ENCODE peak calls at places on chromosome 17, in six cellular contexts. S is GM13976, X is neural progenitor cell, B is neural crest cell, I is nephron progenitor cell, Y is progenitor cell of endocrine pancreas. M is an unnamed sample.

GRCh38 chr17:39867084-39867890 is 715 bp upstream of the ZPBP2 start:
- DNase-seq in S (peak; percentile 76), X (no peak), B (no peak), I (no peak), Y (no peak), M (peak; percentile 97)

GRCh38 chr17:16953841-16954240 is 18.1 kb downstream of the TNFRSF13B start:
- DNase-seq in S (no peak), X (no peak), B (no peak), I (no peak), Y (no peak), M (no peak)

GRCh38 chr17:43946766-43947165 is 4.5 kb upstream of the PPY start:
- DNase-seq in S (no peak), X (no peak), B (no peak), I (no peak), Y (no peak), M (no peak)

GRCh38 chr17:7191571-7192270 is 12.6 kb upstream of the ASGR1 start:
- DNase-seq in S (peak; percentile 74), X (peak; percentile 86), B (peak; percentile 48), I (peak; percentile 67), Y (no peak), M (no peak)

GRCh38 chr17:2703181-2703580 is 8.4 kb downstream of the CLUH start:
- DNase-seq in S (no peak), X (no peak), B (no peak), I (no peak), Y (no peak), M (no peak)

GRCh38 chr17:41455236-41455635 is 11.9 kb downstream of the KRT32 start:
- DNase-seq in S (no peak), X (no peak), B (no peak), I (no peak), Y (no peak), M (no peak)

GRCh38 chr17:14038206-14038605 is 31.1 kb upstream of the COX10 start:
- DNase-seq in S (no peak), X (no peak), B (no peak), I (no peak), Y (no peak), M (no peak)

GRCh38 chr17:6868579-6868978 is 37.0 kb upstream of the TEKT1 start:
- DNase-seq in S (no peak), X (no peak), B (no peak), I (no peak), Y (no peak), M (no peak)

GRCh38 chr17:13030459-13031305 is 12.9 kb upstream of the ELAC2 start:
- DNase-seq in S (peak; percentile 47), X (peak; percentile 63), B (peak; percentile 69), I (peak; percentile 59), Y (peak; percentile 45), M (peak; percentile 7)

GRCh38 chr17:7394452-7395191 is at the start of gene PLSCR3:
- DNase-seq in S (peak; percentile 97), X (peak; percentile 94), B (peak; percentile 81), I (peak; percentile 90), Y (peak; percentile 72), M (peak; percentile 40)

GRCh38 chr17:79020631-79021301 is 3.2 kb upstream of the C1QTNF1 start:
- DNase-seq in S (no peak), X (no peak), B (no peak), I (no peak), Y (no peak), M (no peak)

GRCh38 chr17:17140590-17140980 is 65.5 kb downstream of the PLD6 start:
- DNase-seq in S (no peak), X (no peak), B (no peak), I (no peak), Y (no peak), M (no peak)

GRCh38 chr17:29195465-29196081 is 15.4 kb upstream of the MYO18A start:
- DNase-seq in S (peak; percentile 69), X (no peak), B (no peak), I (no peak), Y (no peak), M (no peak)

GRCh38 chr17:17855334-17855725 is 18.5 kb upstream of the SREBF1 start:
- DNase-seq in S (no peak), X (no peak), B (no peak), I (no peak), Y (no peak), M (no peak)

GRCh38 chr17:7351665-7352558 is at the start of gene KCTD11:
- DNase-seq in S (peak; percentile 96), X (peak; percentile 96), B (peak; percentile 69), I (peak; percentile 90), Y (peak; percentile 78), M (peak; percentile 50)

GRCh38 chr17:74297941-74298340 is 23.9 kb downstream of the DNAI2 start:
- DNase-seq in S (no peak), X (no peak), B (no peak), I (no peak), Y (no peak), M (no peak)

GRCh38 chr17:80393961-80394360 is 21.0 kb upstream of the ENDOV start:
- DNase-seq in S (no peak), X (no peak), B (no peak), I (no peak), Y (no peak), M (no peak)

GRCh38 chr17:17784599-17785264 is 52.1 kb downstream of the SREBF1 start:
- DNase-seq in S (no peak), X (peak; percentile 56), B (no peak), I (no peak), Y (no peak), M (no peak)

GRCh38 chr17:3594056-3594810 is 15.0 kb downstream of the TRPV1 start:
- DNase-seq in S (no peak), X (no peak), B (no peak), I (no peak), Y (no peak), M (no peak)

GRCh38 chr17:45722161-45722560 is 62.0 kb upstream of the CRHR1 start:
- DNase-seq in S (peak; percentile 23), X (peak; percentile 83), B (peak; percentile 41), I (peak; percentile 50), Y (no peak), M (no peak)
- TF ChIP-seq CTCF in S (no peak), X (peak; percentile 70), B (peak; percentile 55), I (peak; percentile 40), Y (peak; percentile 50), M (peak; percentile 6)

DNA sequence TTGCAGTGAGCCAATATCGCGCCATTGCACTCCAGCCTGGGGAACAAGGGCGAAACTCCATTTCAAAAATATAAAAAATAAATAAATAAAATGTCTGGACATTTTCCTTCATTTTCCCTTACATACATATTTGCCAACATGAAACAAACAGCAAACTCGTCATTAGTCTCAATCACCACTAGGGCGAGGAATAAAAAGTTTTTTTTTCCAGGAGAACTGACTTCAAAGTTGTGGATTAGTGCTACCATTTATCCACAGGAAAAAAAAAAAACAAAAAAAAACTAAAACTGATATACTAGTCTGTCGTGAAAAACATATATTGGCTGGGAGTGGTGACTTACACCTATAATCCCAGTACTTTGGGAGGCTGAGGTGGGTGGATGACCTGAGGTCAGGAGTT is 77.0 kb upstream of the MTMR4 start:
- DNase-seq in S (no peak), X (no peak), B (no peak), I (no peak), Y (no peak), M (no peak)
- TF ChIP-seq CTCF in S (no peak), X (peak; percentile 32), B (peak; percentile 57), I (peak; percentile 35), Y (peak; percentile 33), M (no peak)

GRCh38 chr17:54976316-54976715 is 7.8 kb downstream of the STXBP4 start:
- DNase-seq in S (no peak), X (no peak), B (no peak), I (no peak), Y (no peak), M (no peak)
- TF ChIP-seq CTCF in S (no peak), X (no peak), B (no peak), I (no peak), Y (no peak), M (no peak)

GRCh38 chr17:68396226-68396780 is 61.0 kb downstream of the WIPI1 start:
- DNase-seq in S (no peak), X (no peak), B (no peak), I (no peak), Y (no peak), M (no peak)

GRCh38 chr17:68394608-68395331 is 62.5 kb downstream of the WIPI1 start:
- DNase-seq in S (no peak), X (no peak), B (no peak), I (no peak), Y (no peak), M (no peak)

GRCh38 chr17:68398731-68399637 is 58.3 kb downstream of the WIPI1 start:
- DNase-seq in S (peak; percentile 87), X (peak; percentile 84), B (peak; percentile 55), I (peak; percentile 62), Y (peak; percentile 45), M (no peak)

GRCh38 chr17:68399638-68400403 is 57.5 kb downstream of the WIPI1 start:
- DNase-seq in S (no peak), X (no peak), B (no peak), I (no peak), Y (no peak), M (no peak)

GRCh38 chr17:68396795-68397536 is 60.3 kb downstream of the WIPI1 start:
- DNase-seq in S (no peak), X (no peak), B (no peak), I (no peak), Y (no peak), M (no peak)
- TF ChIP-seq CTCF in S (no peak), X (no peak), B (no peak), I (no peak), Y (no peak), M (no peak)